ENCODE peak calls at places on chromosomes 12 and 14, in nine cellular contexts. J is AG09309, U is mucosa of descending colon, M is GM06990, L is fibroblast of pulmonary artery, Z is neural progenitor cell, H is AG04450, G is lower lobe of right lung, X is bronchial epithelial cell. C is an unnamed sample.
A peak's percentile ranks its signal among the peaks of the same experiment; 100 is the strongest.

GRCh38 chr14:50971122-50971781 is 27.0 kb upstream of the PYGL start:
- DNase-seq in J (no peak), U (no peak), M (no peak), L (no peak), Z (no peak), H (no peak), G (no peak), X (no peak), C (no peak)

GRCh38 chr14:86237733-86238132 is 707.8 kb downstream of the FLRT2 start:
- DNase-seq in J (no peak), U (no peak), M (no peak), L (no peak), Z (peak; percentile 43), H (no peak), G (no peak), X (no peak), C (no peak)

GRCh38 chr12:131509706-131510105 is 201.2 kb upstream of the SFSWAP start:
- DNase-seq in J (no peak), U (no peak), M (no peak), L (no peak), Z (no peak), H (no peak), G (peak; percentile 64), X (no peak), C (no peak)

GRCh38 chr12:70549340-70550179 is 87.7 kb downstream of the PTPRB start:
- DNase-seq in J (peak; percentile 8), U (no peak), M (no peak), L (peak; percentile 91), Z (no peak), H (no peak), G (no peak), X (peak; percentile 90), C (peak; percentile 51)

GRCh38 chr14:74955229-74955999 is at the start of gene PGF:
- DNase-seq in J (no peak), U (peak; percentile 79), M (peak; percentile 40), L (peak; percentile 44), Z (peak; percentile 90), H (no peak), G (peak; percentile 80), X (peak; percentile 44), C (peak; percentile 18)

GRCh38 chr12:4286771-4287317 is 13.3 kb downstream of the CCND2 start:
- DNase-seq in J (no peak), U (no peak), M (no peak), L (no peak), Z (no peak), H (no peak), G (no peak), X (no peak), C (no peak)

GRCh38 chr12:67141405-67142018 is 127.6 kb upstream of the CAND1 start:
- DNase-seq in J (no peak), U (no peak), M (no peak), L (no peak), Z (peak; percentile 28), H (no peak), G (no peak), X (peak; percentile 20), C (no peak)

GRCh38 chr12:53179694-53180269 is 740 bp upstream of the ZNF740 start:
- DNase-seq in J (no peak), U (peak; percentile 54), M (no peak), L (no peak), Z (no peak), H (no peak), G (no peak), X (no peak), C (no peak)

GRCh38 chr14:70422538-70422937 is 5.6 kb upstream of the SYNJ2BP start:
- DNase-seq in J (no peak), U (no peak), M (no peak), L (no peak), Z (no peak), H (no peak), G (no peak), X (peak; percentile 15), C (no peak)

GRCh38 chr12:88570103-88570502 is 10.2 kb downstream of the KITLG start:
- DNase-seq in J (no peak), U (no peak), M (no peak), L (peak; percentile 72), Z (no peak), H (no peak), G (no peak), X (peak; percentile 59), C (peak; percentile 80)

GRCh38 chr12:26135010-26135420 is 10.2 kb upstream of the BHLHE41 start:
- DNase-seq in J (no peak), U (peak; percentile 68), M (no peak), L (peak; percentile 52), Z (no peak), H (no peak), G (peak; percentile 94), X (no peak), C (peak; percentile 10)

GRCh38 chr12:44526655-44527199 is 349.4 kb downstream of the NELL2 start:
- DNase-seq in J (no peak), U (no peak), M (no peak), L (no peak), Z (no peak), H (no peak), G (no peak), X (no peak), C (no peak)
- TF ChIP-seq CTCF in J (no peak), U (no peak), M (peak; percentile 9), L (no peak), Z (peak; percentile 19), H (no peak), G (no peak), X (no peak), C (no peak)

GRCh38 chr14:81980601-81981310 is 447.1 kb upstream of the SEL1L start:
- DNase-seq in J (no peak), U (no peak), M (no peak), L (no peak), Z (no peak), H (no peak), G (no peak), X (no peak), C (no peak)
- H3K4me3 ChIP-seq in J (no peak overlapping the region), U (no peak overlapping the region), M (no peak overlapping the region), L (no peak overlapping the region), Z (no peak overlapping the region), H (no peak overlapping the region), G (no peak overlapping the region), X (no peak overlapping the region), C (no peak overlapping the region)

DNA sequence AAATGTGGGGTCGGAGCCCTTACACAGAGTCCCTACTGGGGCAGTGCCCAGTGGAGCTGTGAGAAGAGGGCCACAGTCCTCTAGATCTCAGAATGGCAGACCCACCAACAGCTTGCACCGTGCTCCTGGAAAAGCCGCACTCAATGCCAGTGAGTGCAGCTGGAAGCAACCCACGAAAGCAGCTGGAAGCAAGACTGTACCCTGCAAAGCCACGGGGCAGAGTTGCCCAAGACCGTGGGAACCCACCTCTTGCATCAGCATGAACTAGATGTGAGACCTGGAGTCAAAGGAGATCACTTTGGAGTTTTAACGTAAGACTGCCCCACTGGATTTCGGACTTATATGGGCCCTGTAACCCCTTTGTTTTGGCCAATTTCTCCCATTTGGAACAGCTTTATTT is 12.3 kb downstream of the GTF2A1 start:
- DNase-seq in J (no peak), U (no peak), M (no peak), L (no peak), Z (no peak), H (no peak), G (peak; percentile 77), X (no peak), C (no peak)
- TF ChIP-seq CTCF in J (no peak), U (no peak), M (no peak), L (no peak), Z (no peak), H (no peak), G (no peak), X (no peak), C (no peak)

GRCh38 chr12:124044809-124045321 is 71.8 kb downstream of the ZNF664 start:
- DNase-seq in J (no peak), U (no peak), M (no peak), L (no peak), Z (peak; percentile 20), H (no peak), G (no peak), X (peak; percentile 71), C (no peak)
- H3K4me3 ChIP-seq in J (no peak overlapping the region), U (no peak overlapping the region), M (no peak overlapping the region), L (no peak overlapping the region), Z (no peak overlapping the region), H (no peak overlapping the region), G (no peak overlapping the region), X (no peak overlapping the region), C (no peak overlapping the region)

GRCh38 chr12:51911788-51912711 is 4.7 kb downstream of the ACVRL1 start:
- DNase-seq in J (no peak), U (no peak), M (no peak), L (peak; percentile 56), Z (no peak), H (no peak), G (peak; percentile 75), X (no peak), C (no peak)

GRCh38 chr12:51915003-51915625 is 7.8 kb downstream of the ACVRL1 start:
- DNase-seq in J (no peak), U (no peak), M (no peak), L (no peak), Z (no peak), H (no peak), G (no peak), X (no peak), C (no peak)

GRCh38 chr12:51914034-51914923 is 7.0 kb downstream of the ACVRL1 start:
- DNase-seq in J (no peak), U (no peak), M (no peak), L (no peak), Z (no peak), H (no peak), G (no peak), X (no peak), C (no peak)

GRCh38 chr12:51911307-51911706 is 4.0 kb downstream of the ACVRL1 start:
- DNase-seq in J (no peak), U (no peak), M (no peak), L (no peak), Z (no peak), H (no peak), G (no peak), X (no peak), C (no peak)

GRCh38 chr12:51913071-51914033 is 6.0 kb downstream of the ACVRL1 start:
- DNase-seq in J (no peak), U (no peak), M (no peak), L (no peak), Z (no peak), H (no peak), G (no peak), X (no peak), C (no peak)
- TF ChIP-seq CTCF in J (no peak), U (no peak), M (no peak), L (peak; percentile 5), Z (peak; percentile 44), H (no peak), G (peak; percentile 35), X (no peak), C (no peak)

DNA sequence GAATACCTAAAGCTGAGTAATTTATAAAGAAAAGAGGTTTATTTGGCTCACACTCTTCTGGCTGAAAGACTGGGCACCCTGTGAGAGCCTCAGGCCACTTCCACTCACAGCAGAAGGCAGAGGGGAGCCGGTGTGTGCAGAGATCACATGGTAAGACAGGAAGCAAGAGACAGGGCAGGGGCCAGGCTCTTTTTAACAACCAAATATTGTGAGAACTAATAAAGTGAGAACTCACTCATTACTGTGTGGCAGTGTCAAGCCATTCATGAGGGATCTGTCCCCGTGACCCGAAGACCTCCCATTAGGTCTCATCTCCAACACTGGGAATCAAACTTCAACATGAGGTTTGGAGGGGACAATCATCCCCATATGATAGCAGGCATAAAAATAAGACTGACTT is 180.8 kb upstream of the DIO3 start:
- DNase-seq in J (no peak), U (no peak), M (no peak), L (no peak), Z (no peak), H (no peak), G (no peak), X (no peak), C (no peak)
- H3K4me3 ChIP-seq in J (no peak overlapping the region), U (no peak overlapping the region), M (no peak overlapping the region), L (no peak overlapping the region), Z (no peak overlapping the region), H (no peak overlapping the region), G (no peak overlapping the region), X (no peak overlapping the region), C (no peak overlapping the region)

GRCh38 chr12:129788506-129788905 is 115.3 kb downstream of the TMEM132D start:
- DNase-seq in J (no peak), U (no peak), M (no peak), L (no peak), Z (no peak), H (no peak), G (no peak), X (no peak), C (no peak)
- TF ChIP-seq CTCF in J (no peak), U (no peak), M (no peak), L (no peak), Z (no peak), H (no peak), G (no peak), X (no peak), C (no peak)